ENCODE peak calls at places on chromosomes 2 and 18, in seven cellular contexts. M is AML-193; J is activated T-cell treated with anti-CD3 and anti-CD28 coated beads for 24 hours; H is activated naive CD8-positive, alpha-beta T cell treated with anti-CD3 and anti-CD28 coated beads, Interleukin-2, amount 50 U/mL, for 24 hours; E is posterior cingulate gyrus; D is iris pigment epithelial cell; L is GM03348. O is an unnamed sample.

GRCh38 chr2:74743778-74744177 is 89.7 kb downstream of the SEMA4F start:
- DNase-seq in L (no peak), H (no peak), M (no peak), E (no peak), D (no peak), J (no peak), O (no peak)

GRCh38 chr2:217510790-217511291 is 492.0 kb downstream of the TNS1 start:
- DNase-seq in J (peak), H (peak), L (peak), M (peak), D (peak), E (no peak), O (peak)

GRCh38 chr2:6027066-6027465 is 334.9 kb downstream of the SOX11 start:
- DNase-seq in H (no peak), L (no peak), E (no peak), D (no peak), J (no peak), M (no peak), O (no peak)

GRCh38 chr2:144374163-144374661 is 145.7 kb downstream of the ZEB2 start:
- DNase-seq in L (no peak), M (peak), H (no peak), E (no peak), J (no peak), D (peak), O (no peak)

GRCh38 chr18:63831080-63831788 is 56.0 kb downstream of the SERPINB7 start:
- DNase-seq in M (peak), D (peak), H (no peak), J (no peak), E (no peak), L (peak), O (peak)

GRCh38 chr2:211144078-211144477 is 587.7 kb downstream of the CPS1 start:
- DNase-seq in M (no peak), D (peak), H (no peak), L (peak), E (no peak), J (no peak), O (peak)

GRCh38 chr2:120858361-120858760 is 122.7 kb downstream of the GLI2 start:
- DNase-seq in D (no peak), M (no peak), H (no peak), L (peak), E (peak), J (no peak), O (no peak)

GRCh38 chr2:104863585-104864279 is 9.8 kb downstream of the POU3F3 start:
- DNase-seq in M (no peak), J (no peak), D (no peak), H (no peak), L (no peak), E (peak), O (no peak)

GRCh38 chr18:79129120-79129519 is 59.9 kb downstream of the ATP9B start:
- DNase-seq in J (no peak), L (no peak), D (no peak), E (no peak), H (no peak), M (no peak), O (no peak)

GRCh38 chr18:45245036-45245638 is 370.1 kb upstream of the SLC14A2 start:
- DNase-seq in M (no peak), E (no peak), H (no peak), D (no peak), L (peak), J (no peak), O (no peak)

GRCh38 chr2:105691942-105692341 is 52.8 kb upstream of the NCK2 start:
- DNase-seq in E (no peak), J (no peak), L (no peak), M (no peak), D (no peak), H (no peak), O (no peak)

GRCh38 chr2:10162586-10163497 is 40.3 kb downstream of the RRM2 start:
- DNase-seq in M (no peak), J (no peak), L (no peak), H (no peak), E (peak), D (no peak), O (no peak)

GRCh38 chr2:85582467-85582866 is 1.8 kb upstream of the VAMP5 start:
- DNase-seq in J (no peak), D (no peak), H (no peak), M (no peak), L (no peak), E (peak), O (no peak)

GRCh38 chr2:236440110-236440881 is 129.3 kb upstream of the ACKR3 start:
- DNase-seq in H (no peak), D (no peak), M (no peak), E (no peak), J (no peak), L (no peak), O (no peak)

GRCh38 chr18:44458777-44459176 is 221.9 kb upstream of the SETBP1 start:
- DNase-seq in E (no peak), D (peak), H (no peak), J (no peak), L (peak), M (no peak), O (peak)

O was measured in choroid plexus epithelial cell.